ENCODE peak calls at places on chromosomes 1 and 21, in seven cellular contexts. One of them, this sample, is unnamed.
A peak's percentile ranks its signal among the peaks of the same experiment; 100 is the strongest.

GRCh38 chr1:24369199-24369598 is 44.4 kb downstream of the STPG1 start:
- DNase-seq in GM23338: no peak
- DNase-seq in kidney epithelial cell: no peak
- DNase-seq in omental fat pad: no peak
- DNase-seq in fibroblast of villous mesenchyme: no peak
- DNase-seq in GM13977: no peak
- DNase-seq in osteocyte: no peak
- DNase-seq in this sample: no peak

GRCh38 chr21:33157303-33157702 is 72.4 kb upstream of the IFNAR2 start:
- DNase-seq in GM13977: no peak
- DNase-seq in osteocyte: no peak
- DNase-seq in GM23338: peak; percentile 70
- DNase-seq in kidney epithelial cell: no peak
- DNase-seq in fibroblast of villous mesenchyme: no peak
- DNase-seq in omental fat pad: no peak
- DNase-seq in this sample: no peak

GRCh38 chr1:37394574-37395464 is 79.6 kb upstream of the ZC3H12A start:
- DNase-seq in osteocyte: no peak
- DNase-seq in kidney epithelial cell: no peak
- DNase-seq in GM13977: no peak
- DNase-seq in GM23338: peak; percentile 89
- DNase-seq in fibroblast of villous mesenchyme: no peak
- DNase-seq in omental fat pad: no peak
- DNase-seq in this sample: no peak

GRCh38 chr1:114695430-114696093 is at the start of gene AMPD1:
- DNase-seq in GM13977: no peak
- DNase-seq in osteocyte: no peak
- DNase-seq in GM23338: no peak
- DNase-seq in kidney epithelial cell: no peak
- DNase-seq in omental fat pad: no peak
- DNase-seq in fibroblast of villous mesenchyme: peak; percentile 19
- DNase-seq in this sample: no peak

GRCh38 chr1:54284781-54285563 is 85.0 kb downstream of the MRPL37 start:
- DNase-seq in GM13977: no peak
- DNase-seq in osteocyte: no peak
- DNase-seq in kidney epithelial cell: no peak
- DNase-seq in omental fat pad: no peak
- DNase-seq in GM23338: no peak
- DNase-seq in fibroblast of villous mesenchyme: no peak
- DNase-seq in this sample: no peak

GRCh38 chr1:33442141-33442540 is 11.2 kb upstream of the PHC2 start:
- DNase-seq in kidney epithelial cell: no peak
- DNase-seq in fibroblast of villous mesenchyme: peak; percentile 71
- DNase-seq in osteocyte: no peak
- DNase-seq in omental fat pad: no peak
- DNase-seq in GM23338: no peak
- DNase-seq in GM13977: no peak
- DNase-seq in this sample: no peak

GRCh38 chr1:147723691-147724323 is 36.6 kb downstream of the GJA5 start:
- DNase-seq in fibroblast of villous mesenchyme: peak; percentile 17
- DNase-seq in GM23338: peak; percentile 91
- DNase-seq in omental fat pad: no peak
- DNase-seq in GM13977: no peak
- DNase-seq in kidney epithelial cell: no peak
- DNase-seq in osteocyte: no peak
- DNase-seq in this sample: no peak

GRCh38 chr21:44929799-44930542 is 9.3 kb upstream of the ITGB2 start:
- DNase-seq in osteocyte: no peak
- DNase-seq in GM13977: peak; percentile 71
- DNase-seq in kidney epithelial cell: no peak
- DNase-seq in fibroblast of villous mesenchyme: no peak
- DNase-seq in omental fat pad: no peak
- DNase-seq in GM23338: no peak
- DNase-seq in this sample: peak; percentile 67

GRCh38 chr1:43346636-43347035 is 9.0 kb downstream of the MPL start:
- DNase-seq in fibroblast of villous mesenchyme: no peak
- DNase-seq in GM13977: no peak
- DNase-seq in GM23338: no peak
- DNase-seq in omental fat pad: no peak
- DNase-seq in osteocyte: no peak
- DNase-seq in kidney epithelial cell: no peak
- DNase-seq in this sample: no peak

GRCh38 chr1:210402560-210402959 is 73.9 kb downstream of the HHAT start:
- DNase-seq in GM23338: no peak
- DNase-seq in fibroblast of villous mesenchyme: no peak
- DNase-seq in osteocyte: no peak
- DNase-seq in GM13977: no peak
- DNase-seq in omental fat pad: no peak
- DNase-seq in kidney epithelial cell: no peak
- DNase-seq in this sample: no peak

GRCh38 chr1:200443860-200444259 is 34.0 kb upstream of the ZNF281 start:
- DNase-seq in omental fat pad: no peak
- DNase-seq in kidney epithelial cell: no peak
- DNase-seq in fibroblast of villous mesenchyme: no peak
- DNase-seq in GM23338: no peak
- DNase-seq in osteocyte: no peak
- DNase-seq in GM13977: no peak
- DNase-seq in this sample: no peak

GRCh38 chr1:116878804-116879477 is 30.8 kb upstream of the PTGFRN start:
- DNase-seq in kidney epithelial cell: peak; percentile 16
- DNase-seq in osteocyte: no peak
- DNase-seq in fibroblast of villous mesenchyme: peak; percentile 28
- DNase-seq in omental fat pad: no peak
- DNase-seq in GM23338: peak; percentile 50
- DNase-seq in GM13977: peak; percentile 32
- DNase-seq in this sample: peak; percentile 36

GRCh38 chr1:12851779-12852178 is 3.3 kb upstream of the HNRNPCL1 start:
- DNase-seq in fibroblast of villous mesenchyme: no peak
- DNase-seq in GM23338: no peak
- DNase-seq in omental fat pad: no peak
- DNase-seq in osteocyte: no peak
- DNase-seq in kidney epithelial cell: no peak
- DNase-seq in GM13977: no peak
- DNase-seq in this sample: no peak

GRCh38 chr1:25068316-25068715 is 138.2 kb upstream of the RUNX3 start:
- DNase-seq in GM13977: no peak
- DNase-seq in fibroblast of villous mesenchyme: no peak
- DNase-seq in osteocyte: no peak
- DNase-seq in omental fat pad: no peak
- DNase-seq in GM23338: no peak
- DNase-seq in kidney epithelial cell: no peak
- DNase-seq in this sample: no peak

GRCh38 chr1:30779294-30780071 is 21.9 kb upstream of the LAPTM5 start:
- DNase-seq in osteocyte: peak; percentile 94
- DNase-seq in kidney epithelial cell: no peak
- DNase-seq in fibroblast of villous mesenchyme: peak; percentile 73
- DNase-seq in GM13977: peak; percentile 89
- DNase-seq in GM23338: peak; percentile 92
- DNase-seq in omental fat pad: peak; percentile 96
- DNase-seq in this sample: peak; percentile 86

GRCh38 chr1:30783244-30783915 is 25.8 kb upstream of the LAPTM5 start:
- DNase-seq in kidney epithelial cell: no peak
- DNase-seq in osteocyte: no peak
- DNase-seq in GM13977: no peak
- DNase-seq in omental fat pad: no peak
- DNase-seq in fibroblast of villous mesenchyme: no peak
- DNase-seq in GM23338: no peak
- DNase-seq in this sample: no peak

GRCh38 chr1:30780409-30780808 is 22.8 kb upstream of the LAPTM5 start:
- DNase-seq in omental fat pad: no peak
- DNase-seq in GM13977: no peak
- DNase-seq in kidney epithelial cell: no peak
- DNase-seq in fibroblast of villous mesenchyme: no peak
- DNase-seq in GM23338: no peak
- DNase-seq in osteocyte: no peak
- DNase-seq in this sample: no peak

GRCh38 chr1:30782361-30783243 is 25.0 kb upstream of the LAPTM5 start:
- DNase-seq in fibroblast of villous mesenchyme: peak; percentile 56
- DNase-seq in GM13977: peak; percentile 87
- DNase-seq in kidney epithelial cell: no peak
- DNase-seq in GM23338: peak; percentile 86
- DNase-seq in osteocyte: peak; percentile 92
- DNase-seq in omental fat pad: peak; percentile 42
- DNase-seq in this sample: peak; percentile 87

DNA sequence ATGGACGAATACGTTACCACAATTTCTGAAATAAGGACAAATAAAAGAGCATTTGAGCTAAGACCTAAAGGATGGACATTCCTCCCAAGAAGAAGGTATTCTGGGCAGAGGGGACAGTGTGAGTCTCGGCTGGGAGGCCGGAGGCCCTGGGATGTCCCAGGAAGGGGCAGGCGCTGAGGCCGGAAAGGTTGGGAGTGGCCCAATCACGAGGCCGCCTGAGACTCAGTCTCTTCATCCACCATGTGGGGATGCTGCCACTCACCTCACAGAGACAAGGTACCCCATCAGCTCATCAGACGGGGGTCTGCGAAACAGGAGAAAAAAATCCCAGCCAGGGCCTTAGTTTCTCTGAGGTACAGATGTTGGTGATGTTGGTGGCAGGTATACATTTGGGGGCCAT is 24.3 kb upstream of the LAPTM5 start:
- DNase-seq in omental fat pad: no peak
- DNase-seq in fibroblast of villous mesenchyme: no peak
- DNase-seq in GM23338: no peak
- DNase-seq in GM13977: no peak
- DNase-seq in osteocyte: no peak
- DNase-seq in kidney epithelial cell: no peak
- DNase-seq in this sample: no peak
- TF ChIP-seq CTCF in omental fat pad: no peak
- TF ChIP-seq CTCF in fibroblast of villous mesenchyme: no peak
- TF ChIP-seq CTCF in GM23338: no peak
- TF ChIP-seq CTCF in GM13977: no peak
- TF ChIP-seq CTCF in osteocyte: no peak
- TF ChIP-seq CTCF in kidney epithelial cell: no peak
- TF ChIP-seq CTCF in this sample: no peak

GRCh38 chr1:183418696-183419095 is 516 bp upstream of the NMNAT2 start:
- DNase-seq in fibroblast of villous mesenchyme: no peak
- DNase-seq in omental fat pad: no peak
- DNase-seq in kidney epithelial cell: no peak
- DNase-seq in GM13977: no peak
- DNase-seq in osteocyte: no peak
- DNase-seq in GM23338: no peak
- DNase-seq in this sample: no peak

GRCh38 chr1:183414365-183414764 is 3.8 kb downstream of the NMNAT2 start:
- DNase-seq in kidney epithelial cell: no peak
- DNase-seq in GM13977: no peak
- DNase-seq in osteocyte: no peak
- DNase-seq in fibroblast of villous mesenchyme: no peak
- DNase-seq in omental fat pad: no peak
- DNase-seq in GM23338: no peak
- DNase-seq in this sample: no peak

GRCh38 chr1:183419399-183419798 is 1.2 kb upstream of the NMNAT2 start:
- DNase-seq in fibroblast of villous mesenchyme: no peak
- DNase-seq in GM13977: no peak
- DNase-seq in kidney epithelial cell: no peak
- DNase-seq in osteocyte: no peak
- DNase-seq in GM23338: no peak
- DNase-seq in omental fat pad: no peak
- DNase-seq in this sample: no peak

GRCh38 chr1:183417691-183418491 is at the start of gene NMNAT2:
- DNase-seq in kidney epithelial cell: no peak
- DNase-seq in GM13977: no peak
- DNase-seq in fibroblast of villous mesenchyme: peak; percentile 9
- DNase-seq in omental fat pad: no peak
- DNase-seq in GM23338: peak; percentile 86
- DNase-seq in osteocyte: no peak
- DNase-seq in this sample: no peak

DNA sequence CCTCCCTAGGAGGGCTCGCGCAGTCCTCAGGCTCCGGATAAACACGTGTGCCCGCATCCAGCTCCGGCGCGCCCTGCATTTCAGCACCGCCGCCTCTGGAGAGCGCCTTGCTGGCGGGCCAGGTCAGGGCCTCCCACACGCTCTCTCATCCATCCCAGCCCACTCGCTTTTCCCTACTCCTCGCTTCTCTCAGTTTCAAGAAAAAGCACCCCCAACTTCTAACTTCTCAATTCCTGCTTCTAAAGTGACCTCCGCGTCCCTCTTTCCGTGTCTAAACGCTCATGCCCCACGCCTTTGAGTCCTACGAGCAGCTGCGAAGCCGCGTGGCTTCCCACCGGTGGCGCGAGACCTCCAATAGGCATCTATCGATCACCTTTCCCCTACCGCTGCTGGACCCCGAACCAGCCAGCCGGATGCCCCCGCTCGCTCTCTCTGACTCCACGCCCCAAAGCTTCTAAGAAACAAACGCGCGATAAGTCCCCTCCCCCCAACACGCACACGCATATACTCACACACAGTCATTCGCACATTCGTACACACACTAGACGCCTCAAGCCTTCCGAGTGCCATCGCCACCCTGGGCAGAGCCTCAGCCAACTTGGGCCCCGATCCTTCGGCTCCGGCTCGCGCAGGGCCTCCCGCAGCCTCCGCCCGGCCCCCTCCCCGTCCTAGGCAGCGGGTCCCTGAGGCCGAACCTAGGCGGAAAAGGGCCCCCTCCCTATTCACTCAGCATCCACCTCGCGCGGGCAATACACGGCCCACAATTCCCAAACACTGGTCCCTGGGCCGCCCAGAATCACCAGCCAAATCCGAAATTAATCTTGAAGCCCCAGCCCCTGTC is 1.1 kb downstream of the NMNAT2 start:
- DNase-seq in osteocyte: peak; percentile 89
- DNase-seq in kidney epithelial cell: no peak
- DNase-seq in omental fat pad: peak; percentile 25
- DNase-seq in GM23338: peak; percentile 91
- DNase-seq in GM13977: no peak
- DNase-seq in fibroblast of villous mesenchyme: peak; percentile 57
- DNase-seq in this sample: no peak
- TF ChIP-seq CTCF in osteocyte: no peak
- TF ChIP-seq CTCF in kidney epithelial cell: no peak
- TF ChIP-seq CTCF in omental fat pad: no peak
- TF ChIP-seq CTCF in GM23338: no peak
- TF ChIP-seq CTCF in GM13977: no peak
- TF ChIP-seq CTCF in fibroblast of villous mesenchyme: no peak
- TF ChIP-seq CTCF in this sample: no peak

DNA sequence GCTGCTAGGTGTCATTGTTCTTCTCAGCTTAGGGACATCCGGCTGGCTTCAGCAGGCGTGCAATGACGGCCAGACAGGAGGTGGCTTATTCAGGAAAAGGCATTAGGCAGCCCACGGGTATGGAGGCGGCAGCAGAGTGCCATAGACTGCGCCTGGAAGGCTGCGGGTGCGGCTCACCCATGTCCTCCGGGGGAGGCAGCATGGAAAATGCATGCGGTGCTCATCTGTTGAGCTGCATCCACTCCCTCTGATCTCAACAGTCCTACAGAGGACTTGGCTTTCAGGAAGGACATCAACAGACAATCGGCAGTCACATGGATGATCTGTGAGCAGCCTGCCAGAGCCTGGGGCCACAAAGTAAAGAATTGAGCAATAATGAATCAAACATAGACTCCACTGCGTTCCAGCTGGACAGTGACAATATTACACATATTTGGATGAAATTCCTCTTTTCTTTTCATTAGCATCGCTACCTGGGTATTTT is 42.9 kb downstream of the UMODL1 start:
- DNase-seq in GM23338: no peak
- DNase-seq in fibroblast of villous mesenchyme: peak; percentile 48
- DNase-seq in GM13977: no peak
- DNase-seq in kidney epithelial cell: no peak
- DNase-seq in omental fat pad: no peak
- DNase-seq in osteocyte: no peak
- DNase-seq in this sample: no peak
- TF ChIP-seq CTCF in GM23338: no peak
- TF ChIP-seq CTCF in fibroblast of villous mesenchyme: no peak
- TF ChIP-seq CTCF in GM13977: no peak
- TF ChIP-seq CTCF in kidney epithelial cell: no peak
- TF ChIP-seq CTCF in omental fat pad: no peak
- TF ChIP-seq CTCF in osteocyte: no peak
- TF ChIP-seq CTCF in this sample: no peak

GRCh38 chr1:247857069-247857985 is at the start of gene TRIM58:
- DNase-seq in fibroblast of villous mesenchyme: peak; percentile 9
- DNase-seq in omental fat pad: no peak
- DNase-seq in GM23338: peak; percentile 67
- DNase-seq in kidney epithelial cell: no peak
- DNase-seq in osteocyte: no peak
- DNase-seq in GM13977: peak; percentile 56
- DNase-seq in this sample: peak; percentile 42
- TF ChIP-seq CTCF in fibroblast of villous mesenchyme: no peak
- TF ChIP-seq CTCF in omental fat pad: no peak
- TF ChIP-seq CTCF in GM23338: peak; percentile 66
- TF ChIP-seq CTCF in kidney epithelial cell: no peak
- TF ChIP-seq CTCF in osteocyte: peak; percentile 41
- TF ChIP-seq CTCF in GM13977: peak; percentile 22
- TF ChIP-seq CTCF in this sample: peak; percentile 20

This sample was measured in GM20000.